ENCODE peak calls at places on chromosomes 11 and 22, in four cellular contexts. O is fibroblast of lung, V is GM10248, X is nucleus accumbens. S is an unnamed sample.

GRCh38 chr11:134014502-134014901 is 54.4 kb upstream of the JAM3 start:
- DNase-seq in O (peak; percentile 13), V (no peak), X (no peak), S (no peak)

GRCh38 chr11:2210366-2211112 is 38.9 kb upstream of the TH start:
- DNase-seq in O (no peak), V (no peak), X (no peak), S (no peak)

GRCh38 chr22:42688914-42689275 is 31.8 kb downstream of the A4GALT start:
- DNase-seq in O (no peak), V (no peak), X (no peak), S (no peak)

GRCh38 chr11:72411623-72412532 is 22.5 kb downstream of the CLPB start:
- DNase-seq in O (peak; percentile 19), V (peak; percentile 55), X (no peak), S (no peak)

GRCh38 chr11:75823415-75823814 is 8.4 kb downstream of the UVRAG start:
- DNase-seq in O (no peak), V (no peak), X (no peak), S (no peak)

GRCh38 chr11:12529793-12530192 is 144.4 kb upstream of the TEAD1 start:
- DNase-seq in O (no peak), V (no peak), X (no peak), S (no peak)

GRCh38 chr11:61838501-61838900 is 10.4 kb downstream of the FADS2 start:
- DNase-seq in O (no peak), V (no peak), X (no peak), S (no peak)

GRCh38 chr22:25081409-25081824 is 118.2 kb upstream of the CRYBB3 start:
- DNase-seq in O (no peak), V (peak; percentile 66), X (no peak), S (no peak)

GRCh38 chr11:39910087-39910486 is 1549.4 kb downstream of the LRRC4C start:
- DNase-seq in O (no peak), V (no peak), X (no peak), S (no peak)

GRCh38 chr11:14620027-14620511 is 23.5 kb upstream of the PDE3B start:
- DNase-seq in O (no peak), V (no peak), X (no peak), S (no peak)

GRCh38 chr11:2404735-2405196 is 4.2 kb downstream of the TSSC4 start:
- DNase-seq in O (no peak), V (no peak), X (no peak), S (no peak)

GRCh38 chr11:111186308-111186967 is 59.1 kb upstream of the POU2AF2 start:
- DNase-seq in O (no peak), V (no peak), X (no peak), S (no peak)

GRCh38 chr11:71432761-71433647 is 15.2 kb downstream of the DHCR7 start:
- DNase-seq in O (no peak), V (no peak), X (peak; percentile 39), S (no peak)